ENCODE peak calls at places on chromosomes 1 and 21, in nine cellular contexts. One of them, this sample, is unnamed.

GRCh38 chr21:45281411-45282282 is 6.0 kb downstream of the POFUT2 start:
- DNase-seq in naive thymus-derived CD8-positive, alpha-beta T cell: no peak
- DNase-seq in activated naive CD4-positive, alpha-beta T cell treated with anti-CD3 and anti-CD28 coated beads, Interleukin-2, amount 50 U/mL, for 16 hours: no peak
- DNase-seq in cerebellar cortex: no peak
- DNase-seq in GOT3: no peak
- DNase-seq in AG08395: no peak
- DNase-seq in tibial artery: peak
- DNase-seq in effector CD4-positive, alpha-beta T cell: no peak
- DNase-seq in activated CD4-positive, alpha-beta T cell treated with anti-CD3 and anti-CD28 coated beads, Interleukin-2, amount 50 U/mL, for 48 hours: no peak
- DNase-seq in this sample: peak

GRCh38 chr1:244969355-244970235 is 105.3 kb upstream of the HNRNPU start:
- DNase-seq in cerebellar cortex: peak
- DNase-seq in AG08395: peak
- DNase-seq in effector CD4-positive, alpha-beta T cell: peak
- DNase-seq in activated CD4-positive, alpha-beta T cell treated with anti-CD3 and anti-CD28 coated beads, Interleukin-2, amount 50 U/mL, for 48 hours: peak
- DNase-seq in activated naive CD4-positive, alpha-beta T cell treated with anti-CD3 and anti-CD28 coated beads, Interleukin-2, amount 50 U/mL, for 16 hours: peak
- DNase-seq in GOT3: peak
- DNase-seq in naive thymus-derived CD8-positive, alpha-beta T cell: peak
- DNase-seq in tibial artery: peak
- DNase-seq in this sample: peak

GRCh38 chr1:99481391-99481996 is 164.4 kb upstream of the PALMD start:
- DNase-seq in AG08395: peak
- DNase-seq in tibial artery: no peak
- DNase-seq in activated CD4-positive, alpha-beta T cell treated with anti-CD3 and anti-CD28 coated beads, Interleukin-2, amount 50 U/mL, for 48 hours: peak
- DNase-seq in activated naive CD4-positive, alpha-beta T cell treated with anti-CD3 and anti-CD28 coated beads, Interleukin-2, amount 50 U/mL, for 16 hours: peak
- DNase-seq in cerebellar cortex: peak
- DNase-seq in GOT3: no peak
- DNase-seq in naive thymus-derived CD8-positive, alpha-beta T cell: peak
- DNase-seq in effector CD4-positive, alpha-beta T cell: peak
- DNase-seq in this sample: peak

GRCh38 chr1:207745285-207745684 is 6.6 kb upstream of the CD46 start:
- DNase-seq in naive thymus-derived CD8-positive, alpha-beta T cell: no peak
- DNase-seq in AG08395: peak
- DNase-seq in activated naive CD4-positive, alpha-beta T cell treated with anti-CD3 and anti-CD28 coated beads, Interleukin-2, amount 50 U/mL, for 16 hours: no peak
- DNase-seq in tibial artery: no peak
- DNase-seq in GOT3: no peak
- DNase-seq in cerebellar cortex: no peak
- DNase-seq in activated CD4-positive, alpha-beta T cell treated with anti-CD3 and anti-CD28 coated beads, Interleukin-2, amount 50 U/mL, for 48 hours: no peak
- DNase-seq in effector CD4-positive, alpha-beta T cell: no peak
- DNase-seq in this sample: no peak

GRCh38 chr1:115077286-115077983 is 11.9 kb downstream of the TSPAN2 start:
- DNase-seq in activated CD4-positive, alpha-beta T cell treated with anti-CD3 and anti-CD28 coated beads, Interleukin-2, amount 50 U/mL, for 48 hours: no peak
- DNase-seq in tibial artery: no peak
- DNase-seq in effector CD4-positive, alpha-beta T cell: no peak
- DNase-seq in AG08395: peak
- DNase-seq in GOT3: no peak
- DNase-seq in naive thymus-derived CD8-positive, alpha-beta T cell: no peak
- DNase-seq in activated naive CD4-positive, alpha-beta T cell treated with anti-CD3 and anti-CD28 coated beads, Interleukin-2, amount 50 U/mL, for 16 hours: no peak
- DNase-seq in cerebellar cortex: no peak
- DNase-seq in this sample: no peak

GRCh38 chr1:214439352-214440119 is 111.9 kb downstream of the PTPN14 start:
- DNase-seq in GOT3: no peak
- DNase-seq in activated CD4-positive, alpha-beta T cell treated with anti-CD3 and anti-CD28 coated beads, Interleukin-2, amount 50 U/mL, for 48 hours: peak
- DNase-seq in tibial artery: no peak
- DNase-seq in effector CD4-positive, alpha-beta T cell: no peak
- DNase-seq in AG08395: no peak
- DNase-seq in naive thymus-derived CD8-positive, alpha-beta T cell: no peak
- DNase-seq in cerebellar cortex: no peak
- DNase-seq in activated naive CD4-positive, alpha-beta T cell treated with anti-CD3 and anti-CD28 coated beads, Interleukin-2, amount 50 U/mL, for 16 hours: no peak
- DNase-seq in this sample: no peak

GRCh38 chr1:183148599-183148998 is 37.5 kb upstream of the LAMC2 start:
- DNase-seq in tibial artery: no peak
- DNase-seq in AG08395: no peak
- DNase-seq in effector CD4-positive, alpha-beta T cell: no peak
- DNase-seq in activated naive CD4-positive, alpha-beta T cell treated with anti-CD3 and anti-CD28 coated beads, Interleukin-2, amount 50 U/mL, for 16 hours: no peak
- DNase-seq in GOT3: no peak
- DNase-seq in naive thymus-derived CD8-positive, alpha-beta T cell: no peak
- DNase-seq in activated CD4-positive, alpha-beta T cell treated with anti-CD3 and anti-CD28 coated beads, Interleukin-2, amount 50 U/mL, for 48 hours: no peak
- DNase-seq in cerebellar cortex: no peak
- DNase-seq in this sample: no peak

GRCh38 chr1:84877592-84877991 is 15.4 kb downstream of the LPAR3 start:
- DNase-seq in cerebellar cortex: no peak
- DNase-seq in activated naive CD4-positive, alpha-beta T cell treated with anti-CD3 and anti-CD28 coated beads, Interleukin-2, amount 50 U/mL, for 16 hours: no peak
- DNase-seq in GOT3: no peak
- DNase-seq in naive thymus-derived CD8-positive, alpha-beta T cell: no peak
- DNase-seq in activated CD4-positive, alpha-beta T cell treated with anti-CD3 and anti-CD28 coated beads, Interleukin-2, amount 50 U/mL, for 48 hours: no peak
- DNase-seq in AG08395: no peak
- DNase-seq in tibial artery: no peak
- DNase-seq in effector CD4-positive, alpha-beta T cell: no peak
- DNase-seq in this sample: no peak

GRCh38 chr1:47688631-47689296 is 250.9 kb downstream of the FOXD2 start:
- DNase-seq in activated naive CD4-positive, alpha-beta T cell treated with anti-CD3 and anti-CD28 coated beads, Interleukin-2, amount 50 U/mL, for 16 hours: no peak
- DNase-seq in cerebellar cortex: peak
- DNase-seq in GOT3: no peak
- DNase-seq in tibial artery: peak
- DNase-seq in effector CD4-positive, alpha-beta T cell: no peak
- DNase-seq in naive thymus-derived CD8-positive, alpha-beta T cell: no peak
- DNase-seq in AG08395: no peak
- DNase-seq in activated CD4-positive, alpha-beta T cell treated with anti-CD3 and anti-CD28 coated beads, Interleukin-2, amount 50 U/mL, for 48 hours: no peak
- DNase-seq in this sample: no peak

This sample was measured in Ammon's horn.